ENCODE peak calls at places on chromosomes 6 and 20, in five cellular contexts. B is HS-27A; J is HFF-Myc; M is activated gamma-delta T cell treated with anti-CD3 and anti-CD28 coated beads, Interleukin-2, amount 50 U/mL, for 16 hours; T is GM04503. D is an unnamed sample.

GRCh38 chr6:159473844-159474243 is 219.2 kb downstream of the SOD2 start:
- DNase-seq in T (no peak), M (no peak), J (no peak), B (no peak), D (no peak)

GRCh38 chr6:7656355-7656754 is 66.4 kb downstream of the SNRNP48 start:
- DNase-seq in M (no peak), B (no peak), J (no peak), T (no peak), D (no peak)

GRCh38 chr6:145034664-145035063 is 700.7 kb downstream of the EPM2A start:
- DNase-seq in M (no peak), J (no peak), B (no peak), T (no peak), D (no peak)

GRCh38 chr6:32815115-32815514 is 1.7 kb downstream of the HLA-DOB start:
- DNase-seq in B (no peak), M (no peak), J (no peak), T (no peak), D (no peak)

GRCh38 chr6:118952683-118953082 is 17.7 kb upstream of the MCM9 start:
- DNase-seq in T (no peak), B (no peak), J (no peak), M (no peak), D (no peak)

GRCh38 chr20:24718696-24719095 is 230.4 kb upstream of the CST7 start:
- DNase-seq in M (no peak), J (no peak), T (no peak), B (no peak), D (no peak)

GRCh38 chr6:27295301-27296079 is 16.6 kb downstream of the POM121L2 start:
- DNase-seq in B (peak), M (no peak), T (peak), J (peak), D (peak)

GRCh38 chr20:63739129-63740069 is at the start of gene SLC2A4RG:
- DNase-seq in T (peak), M (no peak), J (no peak), B (no peak), D (no peak)

GRCh38 chr6:123091091-123091895 is 95.3 kb downstream of the CLVS2 start:
- DNase-seq in T (no peak), J (no peak), M (no peak), B (no peak), D (no peak)

GRCh38 chr6:324729-325125 is 32.4 kb downstream of the DUSP22 start:
- DNase-seq in J (no peak), M (no peak), B (no peak), T (no peak), D (no peak)

GRCh38 chr6:168273483-168274045 is 46.0 kb downstream of the DACT2 start:
- DNase-seq in J (no peak), B (no peak), M (no peak), T (no peak), D (no peak)

GRCh38 chr20:34713194-34713943 is 9.2 kb downstream of the TP53INP2 start:
- DNase-seq in J (peak), T (peak), M (no peak), B (peak), D (peak)

GRCh38 chr20:1827974-1828785 is 67.0 kb upstream of the SIRPA start:
- DNase-seq in M (no peak), B (no peak), T (no peak), J (no peak), D (peak)

GRCh38 chr6:81731814-81732213 is 20.7 kb downstream of the TENT5A start:
- DNase-seq in J (no peak), M (no peak), B (no peak), T (no peak), D (no peak)

GRCh38 chr6:144266091-144266649 is 19.0 kb upstream of the UTRN start:
- DNase-seq in J (peak), T (no peak), M (no peak), B (no peak), D (peak)

GRCh38 chr6:55069132-55069781 is 105.1 kb upstream of the HCRTR2 start:
- DNase-seq in T (peak), B (peak), J (peak), M (no peak), D (peak)

GRCh38 chr6:30194797-30195690 is 18.2 kb downstream of the TRIM26 start:
- DNase-seq in J (peak), T (no peak), B (no peak), M (no peak), D (no peak)

GRCh38 chr20:53656653-53657288 is 63.1 kb upstream of the ZNF217 start:
- DNase-seq in T (peak), J (no peak), M (no peak), B (no peak), D (no peak)

GRCh38 chr20:18984238-18985200 is 170.9 kb downstream of the SCP2D1 start:
- DNase-seq in B (no peak), M (no peak), T (no peak), J (no peak), D (no peak)

GRCh38 chr6:105184921-105185320 is 5.1 kb upstream of the POPDC3 start:
- DNase-seq in J (no peak), T (peak), B (no peak), M (no peak), D (no peak)

GRCh38 chr6:139979021-139979721 is 604.7 kb upstream of the CITED2 start:
- DNase-seq in J (no peak), T (no peak), B (no peak), M (no peak), D (no peak)

GRCh38 chr6:65064844-65065243 is 642.2 kb downstream of the EYS start:
- DNase-seq in T (no peak), J (no peak), M (no peak), B (no peak), D (no peak)

GRCh38 chr6:3911614-3912336 is 62.6 kb downstream of the FAM50B start:
- DNase-seq in T (no peak), M (no peak), B (peak), J (peak), D (peak)

GRCh38 chr6:52233975-52234823 is 10.1 kb downstream of the IL17F start:
- DNase-seq in J (peak), B (peak), M (no peak), T (peak), D (peak)

GRCh38 chr6:36786055-36786675 is 53.1 kb downstream of the CPNE5 start:
- DNase-seq in B (no peak), T (no peak), J (no peak), M (no peak), D (no peak)

GRCh38 chr6:36769676-36770499 is 69.4 kb downstream of the CPNE5 start:
- DNase-seq in J (no peak), B (peak), M (no peak), T (peak), D (no peak)

GRCh38 chr6:128047989-128048388 is 147.1 kb upstream of the THEMIS start:
- DNase-seq in B (no peak), J (no peak), T (no peak), M (no peak), D (no peak)

GRCh38 chr6:33313105-33313708 is 671 bp downstream of the TAPBP start:
- DNase-seq in B (no peak), J (no peak), T (no peak), M (no peak), D (no peak)

GRCh38 chr6:161411265-161411944 is 137.5 kb upstream of the AGPAT4 start:
- DNase-seq in M (no peak), J (no peak), T (no peak), B (no peak), D (no peak)

GRCh38 chr6:33384581-33385020 is 7.0 kb upstream of the KIFC1 start:
- DNase-seq in M (no peak), T (peak), B (no peak), J (no peak), D (peak)

GRCh38 chr6:11632231-11632630 is 94.7 kb downstream of the TMEM170B start:
- DNase-seq in M (no peak), T (no peak), J (no peak), B (no peak), D (peak)

D was measured in HCT116.